ENCODE peak calls at places on chromosomes 1 and 21, in seven cellular contexts. One of them, this sample, is unnamed.

GRCh38 chr1:104720701-104721100 is 971.0 kb downstream of the AMY1C start:
- DNase-seq in breast epithelium: no peak
- DNase-seq in gastrocnemius medialis: no peak
- DNase-seq in spleen: no peak
- DNase-seq in heart left ventricle: no peak
- DNase-seq in uterus: no peak
- DNase-seq in sigmoid colon: no peak
- DNase-seq in this sample: no peak

GRCh38 chr1:47225430-47226100 is 6.5 kb downstream of the TAL1 start:
- DNase-seq in sigmoid colon: no peak
- DNase-seq in spleen: no peak
- DNase-seq in gastrocnemius medialis: no peak
- DNase-seq in heart left ventricle: no peak
- DNase-seq in breast epithelium: no peak
- DNase-seq in uterus: peak; percentile 10
- DNase-seq in this sample: no peak

GRCh38 chr1:167548059-167548932 is 5.3 kb downstream of the CREG1 start:
- DNase-seq in gastrocnemius medialis: no peak
- DNase-seq in uterus: no peak
- DNase-seq in breast epithelium: no peak
- DNase-seq in sigmoid colon: no peak
- DNase-seq in spleen: no peak
- DNase-seq in heart left ventricle: no peak
- DNase-seq in this sample: no peak

GRCh38 chr1:17616731-17617279 is 77.3 kb downstream of the ARHGEF10L start:
- DNase-seq in spleen: no peak
- DNase-seq in heart left ventricle: no peak
- DNase-seq in sigmoid colon: no peak
- DNase-seq in gastrocnemius medialis: no peak
- DNase-seq in breast epithelium: no peak
- DNase-seq in uterus: no peak
- DNase-seq in this sample: no peak

GRCh38 chr1:181972256-181972655 is 89.3 kb downstream of the ZNF648 start:
- DNase-seq in sigmoid colon: no peak
- DNase-seq in breast epithelium: no peak
- DNase-seq in uterus: no peak
- DNase-seq in heart left ventricle: no peak
- DNase-seq in gastrocnemius medialis: no peak
- DNase-seq in spleen: no peak
- DNase-seq in this sample: no peak

GRCh38 chr1:211548321-211549091 is 30.5 kb downstream of the SLC30A1 start:
- DNase-seq in spleen: peak; percentile 54
- DNase-seq in heart left ventricle: no peak
- DNase-seq in sigmoid colon: peak; percentile 46
- DNase-seq in uterus: no peak
- DNase-seq in gastrocnemius medialis: no peak
- DNase-seq in breast epithelium: no peak
- DNase-seq in this sample: no peak

GRCh38 chr21:34004013-34004938 is 69.1 kb upstream of the MRPS6 start:
- DNase-seq in breast epithelium: peak; percentile 71
- DNase-seq in gastrocnemius medialis: no peak
- DNase-seq in sigmoid colon: peak; percentile 68
- DNase-seq in spleen: no peak
- DNase-seq in uterus: peak; percentile 32
- DNase-seq in heart left ventricle: no peak
- DNase-seq in this sample: no peak

GRCh38 chr1:115105836-115106235 is 16.5 kb upstream of the TSPAN2 start:
- DNase-seq in breast epithelium: no peak
- DNase-seq in spleen: no peak
- DNase-seq in uterus: no peak
- DNase-seq in heart left ventricle: no peak
- DNase-seq in sigmoid colon: no peak
- DNase-seq in gastrocnemius medialis: no peak
- DNase-seq in this sample: no peak

GRCh38 chr1:224656342-224656741 is 40.2 kb downstream of the CNIH3 start:
- DNase-seq in sigmoid colon: no peak
- DNase-seq in heart left ventricle: no peak
- DNase-seq in gastrocnemius medialis: no peak
- DNase-seq in breast epithelium: no peak
- DNase-seq in spleen: no peak
- DNase-seq in uterus: no peak
- DNase-seq in this sample: no peak

GRCh38 chr1:38045431-38046332 is 911 bp downstream of the POU3F1 start:
- DNase-seq in breast epithelium: no peak
- DNase-seq in spleen: no peak
- DNase-seq in uterus: no peak
- DNase-seq in gastrocnemius medialis: no peak
- DNase-seq in sigmoid colon: no peak
- DNase-seq in heart left ventricle: no peak
- DNase-seq in this sample: no peak

GRCh38 chr21:46229133-46229922 is 754 bp upstream of the LSS start:
- DNase-seq in breast epithelium: no peak
- DNase-seq in uterus: peak; percentile 43
- DNase-seq in gastrocnemius medialis: no peak
- DNase-seq in spleen: peak; percentile 94
- DNase-seq in heart left ventricle: peak; percentile 60
- DNase-seq in sigmoid colon: peak; percentile 74
- DNase-seq in this sample: peak; percentile 33

GRCh38 chr1:21680918-21681317 is 11.8 kb upstream of the RAP1GAP start:
- DNase-seq in breast epithelium: no peak
- DNase-seq in uterus: no peak
- DNase-seq in sigmoid colon: no peak
- DNase-seq in gastrocnemius medialis: no peak
- DNase-seq in heart left ventricle: no peak
- DNase-seq in spleen: no peak
- DNase-seq in this sample: no peak

GRCh38 chr21:46118305-46118870 is 20.5 kb downstream of the COL6A2 start:
- DNase-seq in uterus: peak; percentile 15
- DNase-seq in spleen: peak; percentile 65
- DNase-seq in sigmoid colon: peak; percentile 60
- DNase-seq in gastrocnemius medialis: no peak
- DNase-seq in breast epithelium: no peak
- DNase-seq in heart left ventricle: peak; percentile 22
- DNase-seq in this sample: no peak

GRCh38 chr1:179476484-179476883 is 99.3 kb downstream of the NPHS2 start:
- DNase-seq in gastrocnemius medialis: no peak
- DNase-seq in heart left ventricle: no peak
- DNase-seq in sigmoid colon: no peak
- DNase-seq in spleen: no peak
- DNase-seq in breast epithelium: no peak
- DNase-seq in uterus: no peak
- DNase-seq in this sample: no peak

GRCh38 chr21:40049959-40050290 is 182.7 kb downstream of the PCP4 start:
- DNase-seq in spleen: no peak
- DNase-seq in uterus: no peak
- DNase-seq in gastrocnemius medialis: no peak
- DNase-seq in heart left ventricle: no peak
- DNase-seq in breast epithelium: no peak
- DNase-seq in sigmoid colon: no peak
- DNase-seq in this sample: no peak

GRCh38 chr1:109197163-109198042 is 16.3 kb upstream of the SARS1 start:
- DNase-seq in heart left ventricle: peak; percentile 79
- DNase-seq in spleen: no peak
- DNase-seq in uterus: no peak
- DNase-seq in sigmoid colon: no peak
- DNase-seq in gastrocnemius medialis: no peak
- DNase-seq in breast epithelium: no peak
- DNase-seq in this sample: peak; percentile 78

GRCh38 chr1:85579619-85580018 is 942 bp upstream of the CCN1 start:
- DNase-seq in breast epithelium: peak; percentile 40
- DNase-seq in sigmoid colon: peak; percentile 77
- DNase-seq in uterus: peak; percentile 61
- DNase-seq in heart left ventricle: peak; percentile 52
- DNase-seq in gastrocnemius medialis: no peak
- DNase-seq in spleen: no peak
- DNase-seq in this sample: no peak

GRCh38 chr1:53642607-53643006 is 96.4 kb downstream of the GLIS1 start:
- DNase-seq in gastrocnemius medialis: no peak
- DNase-seq in uterus: no peak
- DNase-seq in heart left ventricle: no peak
- DNase-seq in spleen: peak; percentile 55
- DNase-seq in breast epithelium: no peak
- DNase-seq in sigmoid colon: peak; percentile 29
- DNase-seq in this sample: no peak

GRCh38 chr1:152960452-152961044 is 9.9 kb upstream of the SPRR4 start:
- DNase-seq in sigmoid colon: no peak
- DNase-seq in gastrocnemius medialis: no peak
- DNase-seq in uterus: no peak
- DNase-seq in heart left ventricle: no peak
- DNase-seq in breast epithelium: no peak
- DNase-seq in spleen: no peak
- DNase-seq in this sample: no peak

GRCh38 chr1:6454856-6455751 is 10.9 kb downstream of the TNFRSF25 start:
- DNase-seq in heart left ventricle: no peak
- DNase-seq in spleen: no peak
- DNase-seq in uterus: no peak
- DNase-seq in gastrocnemius medialis: no peak
- DNase-seq in breast epithelium: no peak
- DNase-seq in sigmoid colon: no peak
- DNase-seq in this sample: no peak

DNA sequence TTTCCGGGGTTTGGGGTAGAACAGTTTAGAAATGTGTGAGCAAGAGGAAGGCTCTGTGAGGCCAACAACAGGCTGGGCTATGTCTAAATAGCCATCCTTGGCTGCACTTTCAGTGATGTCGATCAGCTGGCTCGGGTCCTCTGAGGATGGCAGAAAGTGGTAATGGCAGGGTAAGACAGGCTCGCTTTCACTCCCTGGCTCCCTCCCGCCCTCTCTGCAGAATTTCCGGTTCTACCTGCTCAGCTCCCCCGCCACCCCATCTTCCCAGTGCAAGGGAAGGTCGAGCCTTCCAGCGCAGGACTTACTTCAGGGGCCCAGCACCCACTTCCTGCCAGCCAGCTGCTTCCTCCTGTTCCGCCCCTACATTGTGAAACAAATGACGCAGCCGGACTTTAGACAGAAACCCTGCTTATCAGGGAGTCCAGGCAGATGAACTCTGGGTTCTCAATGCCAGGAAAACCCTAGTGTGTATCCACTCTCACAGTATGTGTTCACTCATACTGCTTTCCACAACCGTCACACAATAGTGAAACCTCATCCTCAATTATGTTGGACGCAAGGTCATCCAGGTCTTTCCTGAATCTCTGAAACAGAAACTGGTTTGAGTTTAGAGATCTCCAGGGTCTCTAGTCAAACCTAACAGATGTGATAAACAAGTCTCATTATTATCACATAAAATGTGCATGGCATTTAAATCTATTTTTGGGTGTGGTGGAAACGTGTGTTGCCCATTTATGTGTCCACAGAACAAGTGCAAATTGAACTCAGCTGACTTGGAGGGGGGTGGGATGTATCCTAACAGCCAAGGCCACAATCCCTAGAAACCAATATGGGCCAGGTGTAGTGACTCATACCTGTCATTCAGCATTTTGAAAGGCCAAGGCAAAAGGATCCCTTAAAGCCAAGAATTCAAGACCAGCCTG is 7.1 kb downstream of the F11R start:
- DNase-seq in gastrocnemius medialis: peak; percentile 56
- DNase-seq in spleen: peak; percentile 95
- DNase-seq in sigmoid colon: peak; percentile 87
- DNase-seq in heart left ventricle: peak; percentile 88
- DNase-seq in uterus: peak; percentile 77
- DNase-seq in breast epithelium: peak; percentile 93
- DNase-seq in this sample: no peak
- TF ChIP-seq POLR2A in gastrocnemius medialis: peak; percentile 50
- TF ChIP-seq POLR2A in spleen: peak; percentile 5
- TF ChIP-seq POLR2A in sigmoid colon: peak; percentile 28
- TF ChIP-seq POLR2A in heart left ventricle: peak; percentile 23
- TF ChIP-seq POLR2A in uterus: peak; percentile 14
- TF ChIP-seq POLR2A in breast epithelium: no peak
- TF ChIP-seq POLR2A in this sample: no peak

GRCh38 chr1:7770939-7771672 is at the start of gene VAMP3:
- DNase-seq in gastrocnemius medialis: peak; percentile 86
- DNase-seq in breast epithelium: peak; percentile 75
- DNase-seq in heart left ventricle: peak; percentile 91
- DNase-seq in spleen: peak; percentile 95
- DNase-seq in sigmoid colon: peak; percentile 94
- DNase-seq in uterus: peak; percentile 83
- DNase-seq in this sample: peak; percentile 49
- TF ChIP-seq POLR2A in gastrocnemius medialis: peak; percentile 72
- TF ChIP-seq POLR2A in breast epithelium: no peak
- TF ChIP-seq POLR2A in heart left ventricle: peak; percentile 60
- TF ChIP-seq POLR2A in spleen: peak; percentile 38
- TF ChIP-seq POLR2A in sigmoid colon: peak; percentile 32
- TF ChIP-seq POLR2A in uterus: peak; percentile 76
- TF ChIP-seq POLR2A in this sample: peak; percentile 58

DNA sequence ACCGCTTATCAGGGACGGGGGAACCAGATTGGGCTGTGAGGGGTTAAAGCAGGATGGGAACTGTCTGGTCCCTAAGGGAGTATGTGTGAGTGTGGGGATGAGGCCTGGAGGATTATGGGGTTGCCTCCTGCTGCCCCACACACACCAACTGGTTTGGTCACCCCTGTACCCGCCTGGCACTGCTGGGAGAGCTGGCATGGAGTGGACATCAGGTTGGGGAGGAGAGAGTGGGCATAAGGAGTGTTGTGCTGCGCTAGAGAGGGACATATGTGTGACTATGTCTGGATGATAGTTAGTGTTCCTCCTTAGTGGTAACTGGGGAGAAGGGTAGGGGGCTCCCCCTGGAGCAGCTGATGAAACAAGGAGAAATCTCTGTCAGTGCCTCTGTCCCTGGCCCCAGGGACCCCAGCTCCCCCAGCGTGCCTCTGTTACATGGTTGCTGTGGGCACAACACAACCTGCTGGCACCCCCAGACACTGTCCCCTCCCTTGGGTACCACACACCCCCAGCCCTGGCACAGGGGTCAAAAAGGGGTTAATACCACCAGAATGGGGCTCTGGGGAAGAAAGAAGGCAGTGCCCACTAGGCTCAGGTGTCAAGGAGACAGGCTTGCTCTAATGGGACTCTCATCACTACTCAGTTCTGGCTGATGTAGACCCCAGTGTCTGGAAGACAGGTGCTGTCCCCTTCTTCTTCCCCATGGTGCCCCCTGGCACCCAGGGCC is 1.9 kb downstream of the ZBTB7B start:
- DNase-seq in uterus: no peak
- DNase-seq in gastrocnemius medialis: no peak
- DNase-seq in sigmoid colon: no peak
- DNase-seq in breast epithelium: no peak
- DNase-seq in spleen: no peak
- DNase-seq in heart left ventricle: no peak
- DNase-seq in this sample: no peak
- TF ChIP-seq POLR2A in uterus: no peak
- TF ChIP-seq POLR2A in gastrocnemius medialis: no peak
- TF ChIP-seq POLR2A in sigmoid colon: no peak
- TF ChIP-seq POLR2A in breast epithelium: no peak
- TF ChIP-seq POLR2A in spleen: no peak
- TF ChIP-seq POLR2A in heart left ventricle: no peak
- TF ChIP-seq POLR2A in this sample: no peak

DNA sequence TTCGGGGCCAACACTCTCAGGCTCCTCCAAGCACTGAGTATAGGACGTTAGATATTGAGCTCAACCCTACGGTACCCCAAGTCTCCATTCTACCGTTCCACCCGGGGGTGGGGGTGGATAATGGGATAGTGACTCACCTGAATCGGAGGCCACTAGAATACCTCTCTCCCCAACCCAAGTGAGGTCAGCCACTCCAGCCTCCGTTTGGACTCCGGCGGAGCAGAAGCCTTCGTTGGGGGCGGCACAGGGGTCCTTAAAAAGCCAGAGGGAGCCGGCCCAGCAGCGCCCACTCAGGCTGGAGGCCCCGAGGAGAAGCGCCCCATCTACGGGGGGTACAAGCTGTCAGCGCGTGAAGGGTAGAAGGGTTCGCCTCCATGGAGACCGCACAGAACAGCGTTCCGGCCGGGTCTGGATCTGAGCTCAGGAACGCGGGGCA is 556 bp downstream of the WDR77 start:
- DNase-seq in heart left ventricle: no peak
- DNase-seq in spleen: no peak
- DNase-seq in gastrocnemius medialis: no peak
- DNase-seq in uterus: no peak
- DNase-seq in breast epithelium: peak; percentile 27
- DNase-seq in sigmoid colon: no peak
- DNase-seq in this sample: no peak
- TF ChIP-seq POLR2A in heart left ventricle: no peak
- TF ChIP-seq POLR2A in spleen: no peak
- TF ChIP-seq POLR2A in gastrocnemius medialis: no peak
- TF ChIP-seq POLR2A in uterus: no peak
- TF ChIP-seq POLR2A in breast epithelium: no peak
- TF ChIP-seq POLR2A in sigmoid colon: no peak
- TF ChIP-seq POLR2A in this sample: no peak

This sample was measured in H54.